ENCODE peak calls at places on chromosomes 6 and 20, in seven cellular contexts. D is AG04450; I is T-helper 2 cell; X is activated CD4-positive, CD25-positive, alpha-beta regulatory T cell; U is nucleus accumbens; O is Kasumi-1; V is amniotic stem cell. G is an unnamed sample.

GRCh38 chr6:125358898-125359297 is 57.1 kb upstream of the HDDC2 start:
- DNase-seq in D (no peak), I (no peak), X (no peak), U (peak; percentile 1), O (no peak), V (no peak), G (no peak)

GRCh38 chr20:32752021-32752457 is 8.8 kb upstream of the COMMD7 start:
- DNase-seq in D (no peak), I (no peak), X (no peak), U (no peak), O (no peak), V (no peak), G (no peak)

GRCh38 chr20:49471397-49471796 is 11.1 kb downstream of the KCNB1 start:
- DNase-seq in D (no peak), I (no peak), X (no peak), U (no peak), O (no peak), V (no peak), G (no peak)

GRCh38 chr20:34643919-34644318 is 33.0 kb downstream of the PIGU start:
- DNase-seq in D (peak; percentile 79), I (no peak), X (no peak), U (no peak), O (peak; percentile 76), V (no peak), G (no peak)

GRCh38 chr6:12232821-12233220 is 57.3 kb upstream of the EDN1 start:
- DNase-seq in D (no peak), I (no peak), X (no peak), U (no peak), O (no peak), V (no peak), G (no peak)

GRCh38 chr20:10553326-10553984 is 118.3 kb downstream of the SLX4IP start:
- DNase-seq in D (peak; percentile 55), I (no peak), X (no peak), U (peak; percentile 53), O (peak; percentile 72), V (peak; percentile 50), G (peak; percentile 69)

GRCh38 chr6:166595061-166595780 is 8.7 kb upstream of the RAMACL start:
- DNase-seq in D (peak; percentile 76), I (no peak), X (no peak), U (no peak), O (no peak), V (peak; percentile 46), G (no peak)

GRCh38 chr20:1434571-1435336 is 31.9 kb downstream of the NSFL1C start:
- DNase-seq in D (peak; percentile 78), I (peak; percentile 10), X (peak; percentile 21), U (no peak), O (peak; percentile 36), V (no peak), G (no peak)

GRCh38 chr6:52544325-52545022 is 32.4 kb downstream of the TRAM2 start:
- DNase-seq in D (no peak), I (no peak), X (no peak), U (no peak), O (no peak), V (no peak), G (no peak)

G was measured in mucosa of descending colon.